ENCODE peak calls at places on chromosomes 11 and 22, in nine cellular contexts. G, Y, O, T, V, I, C, F and Q are unnamed samples.

GRCh38 chr22:49307071-49307830 is 520.4 kb downstream of the BRD1 start:
- DNase-seq in O (peak), G (peak), C (peak), I (no peak), T (peak), F (no peak), Y (no peak), V (peak), Q (no peak)

GRCh38 chr11:54558407-54558806 is 45.4 kb downstream of the OR4C46 start:
- DNase-seq in T (no peak), F (no peak), Y (no peak), G (no peak), O (no peak), C (no peak), I (no peak), V (no peak), Q (peak)

GRCh38 chr11:65224939-65225283 is 36.9 kb upstream of the POLA2 start:
- DNase-seq in V (no peak), F (no peak), O (peak), Y (no peak), I (peak), T (no peak), G (peak), C (no peak), Q (peak)

GRCh38 chr11:114438303-114438702 is 964 bp upstream of the REXO2 start:
- DNase-seq in C (no peak), T (no peak), V (no peak), I (peak), O (no peak), Y (no peak), G (no peak), F (no peak), Q (no peak)

GRCh38 chr11:11622772-11623531 is 1.1 kb upstream of the GALNT18 start:
- DNase-seq in T (no peak), Y (no peak), I (peak), V (no peak), O (no peak), G (no peak), F (no peak), C (no peak), Q (peak)

GRCh38 chr22:50139843-50140415 is 30.6 kb upstream of the PANX2 start:
- DNase-seq in O (no peak), I (peak), G (no peak), Y (no peak), V (no peak), T (no peak), F (no peak), C (no peak), Q (no peak)

GRCh38 chr11:241634-242033 is 4.9 kb downstream of the PSMD13 start:
- DNase-seq in I (no peak), G (no peak), V (no peak), C (no peak), Y (no peak), F (no peak), T (no peak), O (no peak), Q (no peak)

GRCh38 chr22:46560696-46561295 is 23.4 kb upstream of the CELSR1 start:
- DNase-seq in I (no peak), O (no peak), G (no peak), Y (no peak), F (no peak), T (no peak), V (no peak), C (no peak), Q (no peak)

GRCh38 chr11:95556342-95557151 is 233.0 kb downstream of the FAM76B start:
- DNase-seq in V (no peak), I (no peak), C (no peak), G (no peak), T (no peak), F (no peak), Y (peak), O (no peak), Q (peak)

DNA sequence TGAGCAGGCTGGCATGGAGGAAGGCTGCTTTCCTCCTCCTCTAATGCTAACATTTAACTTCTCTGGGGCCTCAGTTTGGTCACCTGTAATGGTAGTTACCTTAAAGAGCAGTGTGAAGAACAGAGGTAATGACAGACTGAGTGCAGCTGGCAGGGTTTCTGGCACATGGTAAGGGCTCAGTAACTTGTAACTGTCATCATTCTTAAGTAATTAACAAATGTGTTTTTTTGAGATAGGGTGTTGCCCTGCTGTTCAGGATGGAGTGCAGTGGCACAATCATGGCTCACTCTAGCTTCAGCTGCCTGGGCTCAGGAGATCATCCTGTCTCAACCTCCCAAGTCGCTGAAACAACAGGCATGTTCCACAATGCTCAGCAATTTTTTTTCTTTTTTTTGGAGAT is 242.0 kb upstream of the SYN3 start:
- DNase-seq in Y (no peak), T (no peak), O (no peak), G (no peak), C (peak), I (no peak), V (no peak), F (no peak), Q (no peak)
- H3K4me3 ChIP-seq in Y (no peak), T (no peak), O (no peak), G (no peak), C (no peak), I (no peak), V (no peak), F (no peak), Q (no peak)

DNA sequence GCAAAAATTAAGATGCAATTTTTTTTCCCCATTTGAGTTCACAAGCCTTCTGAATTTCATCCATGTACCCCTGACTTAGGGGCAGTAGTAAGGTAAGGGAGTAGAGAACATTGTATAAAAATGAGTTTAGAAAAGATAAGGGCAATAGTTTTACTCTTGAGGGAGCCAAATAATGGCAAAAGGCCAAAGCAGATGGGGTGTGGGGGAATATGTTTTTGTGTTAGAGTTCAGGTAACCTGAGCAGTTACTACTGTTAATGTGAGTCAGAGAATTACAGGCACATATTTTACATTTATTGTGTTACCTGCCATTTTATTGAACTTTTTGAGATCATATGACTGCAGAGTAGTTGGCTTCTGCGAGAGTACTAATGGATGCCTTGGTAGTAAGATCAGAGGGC is 3.1 kb downstream of the EED start:
- DNase-seq in O (no peak), Y (no peak), V (no peak), F (no peak), T (no peak), I (peak), G (no peak), C (no peak), Q (no peak)
- H3K4me3 ChIP-seq in O (no peak), Y (no peak), V (no peak), F (no peak), T (no peak), I (no peak), G (no peak), C (no peak), Q (no peak)

DNA sequence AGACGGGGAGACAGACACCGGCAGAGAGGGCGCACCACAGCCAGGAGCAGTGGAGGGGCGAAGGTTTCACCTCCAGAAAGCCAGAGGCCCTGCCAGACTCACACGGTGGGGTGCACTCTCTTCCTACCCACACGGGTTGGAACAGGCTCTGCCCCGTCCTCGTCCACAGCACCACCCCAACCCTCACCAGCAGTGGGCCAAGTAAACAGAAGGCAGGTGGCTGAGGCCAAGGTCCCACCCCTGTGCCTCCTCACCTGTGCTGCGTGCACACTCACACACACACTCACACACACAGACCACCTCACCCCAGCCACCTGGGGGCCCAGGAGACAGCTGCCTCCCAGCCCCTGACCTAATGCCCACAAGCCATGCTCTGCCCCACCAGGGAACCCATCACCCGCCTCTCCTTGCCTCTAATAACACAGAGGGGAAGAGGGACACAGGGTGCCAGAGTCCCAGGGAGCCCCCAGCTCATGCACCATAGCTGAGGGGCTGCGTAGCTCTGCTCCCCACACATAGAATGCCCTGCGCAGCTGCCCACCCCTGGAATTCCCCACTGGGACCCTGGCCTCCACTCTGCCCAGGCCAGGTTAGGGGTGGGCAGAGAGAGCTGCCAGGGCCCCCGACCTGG is 3.1 kb downstream of the CYB5R3 start:
- DNase-seq in Y (no peak), I (no peak), C (no peak), O (no peak), V (no peak), T (no peak), G (peak), F (no peak), Q (no peak)
- H3K4me3 ChIP-seq in Y (peak), I (peak), C (peak), O (peak), V (no peak), T (no peak), G (no peak), F (no peak), Q (no peak)

GRCh38 chr11:134120921-134121526 is 52.2 kb downstream of the JAM3 start:
- DNase-seq in Y (no peak), G (no peak), V (no peak), O (no peak), I (no peak), C (peak), F (no peak), T (no peak), Q (peak)

GRCh38 chr11:134124660-134125451 is 56.0 kb downstream of the JAM3 start:
- DNase-seq in G (peak), F (no peak), I (no peak), Y (no peak), C (peak), O (peak), V (no peak), T (peak), Q (peak)

GRCh38 chr11:134120143-134120850 is 51.4 kb downstream of the JAM3 start:
- DNase-seq in F (no peak), Y (no peak), C (peak), O (peak), T (no peak), V (no peak), G (peak), I (peak), Q (peak)

GRCh38 chr11:134126197-134126822 is 57.4 kb downstream of the JAM3 start:
- DNase-seq in F (no peak), O (no peak), V (no peak), C (no peak), Y (peak), T (no peak), I (peak), G (no peak), Q (peak)

GRCh38 chr11:134125507-134125906 is 56.6 kb downstream of the JAM3 start:
- DNase-seq in C (no peak), F (no peak), G (no peak), V (no peak), T (no peak), O (no peak), Y (no peak), I (no peak), Q (no peak)
- H3K4me3 ChIP-seq in C (peak), F (no peak), G (peak), V (no peak), T (no peak), O (peak), Y (peak), I (no peak), Q (no peak)

GRCh38 chr22:42298746-42299145 is 28.3 kb upstream of the TCF20 start:
- DNase-seq in C (no peak), F (no peak), Y (no peak), O (no peak), I (no peak), V (no peak), T (no peak), G (no peak), Q (no peak)

GRCh38 chr22:42301072-42301741 is 30.8 kb upstream of the TCF20 start:
- DNase-seq in T (no peak), Y (no peak), F (no peak), I (no peak), V (no peak), O (no peak), C (no peak), G (no peak), Q (no peak)

GRCh38 chr22:42297778-42298177 is 27.3 kb upstream of the TCF20 start:
- DNase-seq in T (no peak), O (no peak), C (no peak), Y (no peak), F (no peak), V (no peak), I (no peak), G (no peak), Q (no peak)

GRCh38 chr22:42300286-42301071 is 30.0 kb upstream of the TCF20 start:
- DNase-seq in C (no peak), T (no peak), G (peak), F (peak), V (peak), O (no peak), I (peak), Y (no peak), Q (no peak)

GRCh38 chr22:42299586-42300285 is 29.3 kb upstream of the TCF20 start:
- DNase-seq in C (peak), V (peak), F (peak), I (no peak), O (no peak), Y (no peak), G (peak), T (no peak), Q (no peak)
- H3K4me3 ChIP-seq in C (no peak), V (peak), F (peak), I (no peak), O (no peak), Y (no peak), G (peak), T (no peak), Q (no peak)